ENCODE peak calls at places on chromosomes 5 and 9, in five cellular contexts. One of them, this sample, is unnamed.

GRCh38 chr9:80842383-80842782 is 847.0 kb downstream of the TLE1 start:
- DNase-seq in T-cell: no peak
- DNase-seq in cardiac muscle cell: no peak
- DNase-seq in T-helper 1 cell: no peak
- DNase-seq in skeletal muscle cell: no peak
- DNase-seq in this sample: no peak

GRCh38 chr5:28234356-28234968 is 1196.1 kb upstream of the CDH9 start:
- DNase-seq in T-cell: no peak
- DNase-seq in cardiac muscle cell: no peak
- DNase-seq in T-helper 1 cell: no peak
- DNase-seq in skeletal muscle cell: no peak
- DNase-seq in this sample: no peak

GRCh38 chr5:156641690-156642089 is 208.4 kb upstream of the PPP1R2B start:
- DNase-seq in T-cell: no peak
- DNase-seq in cardiac muscle cell: no peak
- DNase-seq in T-helper 1 cell: no peak
- DNase-seq in skeletal muscle cell: no peak
- DNase-seq in this sample: no peak

GRCh38 chr5:7422719-7423118 is 26.8 kb downstream of the ADCY2 start:
- DNase-seq in T-cell: no peak
- DNase-seq in cardiac muscle cell: no peak
- DNase-seq in T-helper 1 cell: no peak
- DNase-seq in skeletal muscle cell: no peak
- DNase-seq in this sample: no peak

GRCh38 chr9:74771672-74772071 is 116.0 kb downstream of the TRPM6 start:
- DNase-seq in T-cell: no peak
- DNase-seq in cardiac muscle cell: no peak
- DNase-seq in T-helper 1 cell: no peak
- DNase-seq in skeletal muscle cell: no peak
- DNase-seq in this sample: no peak

GRCh38 chr9:116387934-116388714 is 234.5 kb downstream of the PAPPA start:
- DNase-seq in T-cell: no peak
- DNase-seq in cardiac muscle cell: no peak
- DNase-seq in T-helper 1 cell: no peak
- DNase-seq in skeletal muscle cell: no peak
- DNase-seq in this sample: no peak

GRCh38 chr9:70921126-70921525 is 200.3 kb downstream of the TRPM3 start:
- DNase-seq in T-cell: no peak
- DNase-seq in cardiac muscle cell: peak; percentile 14
- DNase-seq in T-helper 1 cell: no peak
- DNase-seq in skeletal muscle cell: peak; percentile 53
- DNase-seq in this sample: no peak

GRCh38 chr5:68432682-68433081 is 217.1 kb downstream of the PIK3R1 start:
- DNase-seq in T-cell: no peak
- DNase-seq in cardiac muscle cell: no peak
- DNase-seq in T-helper 1 cell: peak; percentile 16
- DNase-seq in skeletal muscle cell: no peak
- DNase-seq in this sample: no peak

GRCh38 chr5:134445841-134446818 is 34.4 kb upstream of the CDKN2AIPNL start:
- DNase-seq in T-cell: no peak
- DNase-seq in cardiac muscle cell: no peak
- DNase-seq in T-helper 1 cell: no peak
- DNase-seq in skeletal muscle cell: no peak
- DNase-seq in this sample: no peak

GRCh38 chr5:176405656-176406435 is 10.5 kb downstream of the CLTB start:
- DNase-seq in T-cell: no peak
- DNase-seq in cardiac muscle cell: no peak
- DNase-seq in T-helper 1 cell: no peak
- DNase-seq in skeletal muscle cell: no peak
- DNase-seq in this sample: no peak

GRCh38 chr9:129910628-129911567 is 75.6 kb downstream of the USP20 start:
- DNase-seq in T-cell: no peak
- DNase-seq in cardiac muscle cell: peak; percentile 99
- DNase-seq in T-helper 1 cell: no peak
- DNase-seq in skeletal muscle cell: peak; percentile 99
- DNase-seq in this sample: no peak

GRCh38 chr5:119411291-119411934 is 40.9 kb upstream of the HSD17B4 start:
- DNase-seq in T-cell: no peak
- DNase-seq in cardiac muscle cell: peak; percentile 53
- DNase-seq in T-helper 1 cell: no peak
- DNase-seq in skeletal muscle cell: no peak
- DNase-seq in this sample: no peak

GRCh38 chr9:32502459-32502858 is 23.5 kb downstream of the RIGI start:
- DNase-seq in T-cell: no peak
- DNase-seq in cardiac muscle cell: peak; percentile 89
- DNase-seq in T-helper 1 cell: no peak
- DNase-seq in skeletal muscle cell: no peak
- DNase-seq in this sample: no peak

GRCh38 chr5:88660326-88660946 is 222.5 kb downstream of the MEF2C start:
- DNase-seq in T-cell: no peak
- DNase-seq in cardiac muscle cell: peak; percentile 29
- DNase-seq in T-helper 1 cell: no peak
- DNase-seq in skeletal muscle cell: no peak
- DNase-seq in this sample: no peak

GRCh38 chr9:135105938-135106491 is 18.5 kb downstream of the OLFM1 start:
- DNase-seq in T-cell: no peak
- DNase-seq in cardiac muscle cell: no peak
- DNase-seq in T-helper 1 cell: no peak
- DNase-seq in skeletal muscle cell: no peak
- DNase-seq in this sample: no peak

GRCh38 chr9:92746567-92747458 is 17.8 kb downstream of the BICD2 start:
- DNase-seq in T-cell: no peak
- DNase-seq in cardiac muscle cell: peak; percentile 63
- DNase-seq in T-helper 1 cell: no peak
- DNase-seq in skeletal muscle cell: no peak
- DNase-seq in this sample: no peak

GRCh38 chr9:136995370-136995769 is 998 bp downstream of the CLIC3 start:
- DNase-seq in T-cell: no peak
- DNase-seq in cardiac muscle cell: no peak
- DNase-seq in T-helper 1 cell: no peak
- DNase-seq in skeletal muscle cell: no peak
- DNase-seq in this sample: no peak

GRCh38 chr5:179317411-179318192 is 27.7 kb downstream of the ADAMTS2 start:
- DNase-seq in T-cell: no peak
- DNase-seq in cardiac muscle cell: no peak
- DNase-seq in T-helper 1 cell: peak; percentile 0
- DNase-seq in skeletal muscle cell: no peak
- DNase-seq in this sample: no peak

GRCh38 chr5:54693936-54694510 is 176.5 kb downstream of the SNX18 start:
- DNase-seq in T-cell: no peak
- DNase-seq in cardiac muscle cell: no peak
- DNase-seq in T-helper 1 cell: no peak
- DNase-seq in skeletal muscle cell: no peak
- DNase-seq in this sample: no peak

GRCh38 chr5:176817864-176818377 is 7.6 kb downstream of the UNC5A start:
- DNase-seq in T-cell: no peak
- DNase-seq in cardiac muscle cell: peak; percentile 27
- DNase-seq in T-helper 1 cell: no peak
- DNase-seq in skeletal muscle cell: no peak
- DNase-seq in this sample: no peak

GRCh38 chr5:56269216-56269927 is 36.2 kb upstream of the ANKRD55 start:
- DNase-seq in T-cell: peak; percentile 17
- DNase-seq in cardiac muscle cell: peak; percentile 87
- DNase-seq in T-helper 1 cell: no peak
- DNase-seq in skeletal muscle cell: peak; percentile 45
- DNase-seq in this sample: no peak

GRCh38 chr5:146016764-146017484 is 80.5 kb downstream of the SH3RF2 start:
- DNase-seq in T-cell: no peak
- DNase-seq in cardiac muscle cell: no peak
- DNase-seq in T-helper 1 cell: no peak
- DNase-seq in skeletal muscle cell: no peak
- DNase-seq in this sample: no peak

GRCh38 chr5:73828465-73828864 is 202.5 kb downstream of the ARHGEF28 start:
- DNase-seq in T-cell: no peak
- DNase-seq in cardiac muscle cell: no peak
- DNase-seq in T-helper 1 cell: no peak
- DNase-seq in skeletal muscle cell: no peak
- DNase-seq in this sample: no peak

GRCh38 chr5:36305571-36306326 is 4.0 kb upstream of the RANBP3L start:
- DNase-seq in T-cell: no peak
- DNase-seq in cardiac muscle cell: peak; percentile 75
- DNase-seq in T-helper 1 cell: no peak
- DNase-seq in skeletal muscle cell: no peak
- DNase-seq in this sample: no peak

GRCh38 chr9:13719410-13719809 is 439.9 kb upstream of the MPDZ start:
- DNase-seq in T-cell: no peak
- DNase-seq in cardiac muscle cell: no peak
- DNase-seq in T-helper 1 cell: no peak
- DNase-seq in skeletal muscle cell: no peak
- DNase-seq in this sample: no peak

GRCh38 chr9:8338249-8338721 is 538.7 kb upstream of the DMAC1 start:
- DNase-seq in T-cell: no peak
- DNase-seq in cardiac muscle cell: peak; percentile 37
- DNase-seq in T-helper 1 cell: no peak
- DNase-seq in skeletal muscle cell: peak; percentile 71
- DNase-seq in this sample: no peak

GRCh38 chr5:101915559-101915958 is 380.5 kb downstream of the SLCO4C1 start:
- DNase-seq in T-cell: no peak
- DNase-seq in cardiac muscle cell: no peak
- DNase-seq in T-helper 1 cell: no peak
- DNase-seq in skeletal muscle cell: no peak
- DNase-seq in this sample: no peak

GRCh38 chr9:72980183-72980582 is 27.3 kb upstream of the ALDH1A1 start:
- DNase-seq in T-cell: no peak
- DNase-seq in cardiac muscle cell: no peak
- DNase-seq in T-helper 1 cell: no peak
- DNase-seq in skeletal muscle cell: no peak
- DNase-seq in this sample: no peak

GRCh38 chr9:108022246-108022935 is 532.8 kb upstream of the KLF4 start:
- DNase-seq in T-cell: no peak
- DNase-seq in cardiac muscle cell: no peak
- DNase-seq in T-helper 1 cell: no peak
- DNase-seq in skeletal muscle cell: no peak
- DNase-seq in this sample: no peak

GRCh38 chr9:113516840-113517577 is 53.5 kb downstream of the RGS3 start:
- DNase-seq in T-cell: peak; percentile 75
- DNase-seq in cardiac muscle cell: no peak
- DNase-seq in T-helper 1 cell: peak; percentile 34
- DNase-seq in skeletal muscle cell: no peak
- DNase-seq in this sample: no peak

GRCh38 chr9:6096821-6097220 is 81.4 kb upstream of the RANBP6 start:
- DNase-seq in T-cell: no peak
- DNase-seq in cardiac muscle cell: peak; percentile 86
- DNase-seq in T-helper 1 cell: no peak
- DNase-seq in skeletal muscle cell: no peak
- DNase-seq in this sample: no peak

GRCh38 chr9:26863074-26863473 is 29.5 kb downstream of the CAAP1 start:
- DNase-seq in T-cell: no peak
- DNase-seq in cardiac muscle cell: peak; percentile 28
- DNase-seq in T-helper 1 cell: no peak
- DNase-seq in skeletal muscle cell: no peak
- DNase-seq in this sample: no peak

GRCh38 chr5:132215329-132215728 is 12.3 kb downstream of the P4HA2 start:
- DNase-seq in T-cell: no peak
- DNase-seq in cardiac muscle cell: peak; percentile 98
- DNase-seq in T-helper 1 cell: no peak
- DNase-seq in skeletal muscle cell: peak; percentile 98
- DNase-seq in this sample: peak; percentile 70